ENCODE peak calls at places on chromosomes 4 and X, in four cellular contexts. One of them, this sample, is unnamed.

GRCh38 chrX:42524374-42524773 is 253.6 kb downstream of the PPP1R2C start:
- DNase-seq in HepG2: no peak
- DNase-seq in WTC11: no peak
- DNase-seq in GM12878: no peak
- DNase-seq in this sample: no peak

GRCh38 chrX:2427737-2428136 is 73.0 kb downstream of the DHRSX start:
- DNase-seq in HepG2: no peak
- DNase-seq in WTC11: no peak
- DNase-seq in GM12878: no peak
- DNase-seq in this sample: no peak

GRCh38 chrX:115948018-115948923 is 222.3 kb upstream of the AGTR2 start:
- DNase-seq in HepG2: peak; percentile 47
- DNase-seq in WTC11: no peak
- DNase-seq in GM12878: peak; percentile 41
- DNase-seq in this sample: no peak

GRCh38 chr4:27176400-27176799 is 315.8 kb downstream of the STIM2 start:
- DNase-seq in HepG2: peak; percentile 14
- DNase-seq in WTC11: peak; percentile 43
- DNase-seq in GM12878: no peak
- DNase-seq in this sample: no peak

GRCh38 chr4:146545102-146545501 is 23.4 kb upstream of the SLC10A7 start:
- DNase-seq in HepG2: peak; percentile 27
- DNase-seq in WTC11: peak; percentile 28
- DNase-seq in GM12878: no peak
- DNase-seq in this sample: peak; percentile 33

GRCh38 chr4:85127653-85128052 is 161.2 kb upstream of the WDFY3 start:
- DNase-seq in HepG2: peak; percentile 34
- DNase-seq in WTC11: peak; percentile 64
- DNase-seq in GM12878: no peak
- DNase-seq in this sample: peak; percentile 52

GRCh38 chrX:110310896-110311295 is 7.0 kb downstream of the AMMECR1 start:
- DNase-seq in HepG2: no peak
- DNase-seq in WTC11: no peak
- DNase-seq in GM12878: no peak
- DNase-seq in this sample: no peak

GRCh38 chr4:138816883-138817282 is 198.7 kb upstream of the NOCT start:
- DNase-seq in HepG2: no peak
- DNase-seq in WTC11: no peak
- DNase-seq in GM12878: no peak
- DNase-seq in this sample: no peak

GRCh38 chrX:15960237-15960636 is 105.6 kb upstream of the AP1S2 start:
- DNase-seq in HepG2: no peak
- DNase-seq in WTC11: no peak
- DNase-seq in GM12878: no peak
- DNase-seq in this sample: no peak

GRCh38 chr4:170243662-170244288 is 154.0 kb upstream of the AADAT start:
- DNase-seq in HepG2: no peak
- DNase-seq in WTC11: no peak
- DNase-seq in GM12878: no peak
- DNase-seq in this sample: no peak

GRCh38 chr4:107600456-107600855 is 119.6 kb downstream of the PAPSS1 start:
- DNase-seq in HepG2: no peak
- DNase-seq in WTC11: no peak
- DNase-seq in GM12878: no peak
- DNase-seq in this sample: no peak

GRCh38 chrX:1554469-1555210 is 17.7 kb upstream of the P2RY8 start:
- DNase-seq in HepG2: no peak
- DNase-seq in WTC11: no peak
- DNase-seq in GM12878: no peak
- DNase-seq in this sample: no peak

GRCh38 chr4:82718067-82718935 is 80.3 kb downstream of the SCD5 start:
- DNase-seq in HepG2: peak; percentile 9
- DNase-seq in WTC11: no peak
- DNase-seq in GM12878: no peak
- DNase-seq in this sample: no peak

GRCh38 chr4:86551387-86551786 is 42.7 kb upstream of the PTPN13 start:
- DNase-seq in HepG2: no peak
- DNase-seq in WTC11: no peak
- DNase-seq in GM12878: no peak
- DNase-seq in this sample: no peak

GRCh38 chr4:55116450-55116849 is 8.9 kb downstream of the KDR start:
- DNase-seq in HepG2: no peak
- DNase-seq in WTC11: no peak
- DNase-seq in GM12878: no peak
- DNase-seq in this sample: no peak

GRCh38 chr4:47145630-47146029 is 114.3 kb downstream of the GABRB1 start:
- DNase-seq in HepG2: peak; percentile 1
- DNase-seq in WTC11: no peak
- DNase-seq in GM12878: peak; percentile 41
- DNase-seq in this sample: no peak
- TF ChIP-seq ESRRA in HepG2: no peak
- TF ChIP-seq ESRRA in WTC11: no peak
- TF ChIP-seq ESRRA in GM12878: no peak
- TF ChIP-seq ESRRA in this sample: no peak

GRCh38 chrX:141732031-141732430 is 33.5 kb upstream of the SPANXD start:
- DNase-seq in HepG2: no peak
- DNase-seq in WTC11: no peak
- DNase-seq in GM12878: no peak
- DNase-seq in this sample: no peak
- TF ChIP-seq ESRRA in HepG2: no peak
- TF ChIP-seq ESRRA in WTC11: no peak
- TF ChIP-seq ESRRA in GM12878: no peak
- TF ChIP-seq ESRRA in this sample: no peak

DNA sequence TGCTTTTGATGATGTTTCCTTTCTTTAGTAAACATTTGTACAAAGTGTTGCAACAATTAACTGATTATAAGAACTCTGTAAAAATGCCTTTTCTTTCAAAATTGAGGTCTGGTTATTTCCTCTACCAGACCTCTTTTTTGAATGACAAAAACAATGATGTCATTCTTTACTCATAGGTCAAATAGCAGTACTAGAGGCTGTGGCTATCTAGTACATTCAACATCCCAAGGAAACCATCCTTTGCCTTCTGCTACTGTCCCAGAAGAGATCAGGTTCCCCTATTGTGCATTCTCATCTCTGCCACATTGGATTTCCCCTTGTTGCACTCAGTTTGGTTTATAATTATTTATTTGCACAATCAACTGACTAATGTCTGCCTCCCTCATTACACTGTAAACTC is 19.1 kb upstream of the MAD2L1 start:
- DNase-seq in HepG2: no peak
- DNase-seq in WTC11: no peak
- DNase-seq in GM12878: no peak
- DNase-seq in this sample: no peak
- TF ChIP-seq ESRRA in HepG2: no peak
- TF ChIP-seq ESRRA in WTC11: no peak
- TF ChIP-seq ESRRA in GM12878: no peak
- TF ChIP-seq ESRRA in this sample: no peak

DNA sequence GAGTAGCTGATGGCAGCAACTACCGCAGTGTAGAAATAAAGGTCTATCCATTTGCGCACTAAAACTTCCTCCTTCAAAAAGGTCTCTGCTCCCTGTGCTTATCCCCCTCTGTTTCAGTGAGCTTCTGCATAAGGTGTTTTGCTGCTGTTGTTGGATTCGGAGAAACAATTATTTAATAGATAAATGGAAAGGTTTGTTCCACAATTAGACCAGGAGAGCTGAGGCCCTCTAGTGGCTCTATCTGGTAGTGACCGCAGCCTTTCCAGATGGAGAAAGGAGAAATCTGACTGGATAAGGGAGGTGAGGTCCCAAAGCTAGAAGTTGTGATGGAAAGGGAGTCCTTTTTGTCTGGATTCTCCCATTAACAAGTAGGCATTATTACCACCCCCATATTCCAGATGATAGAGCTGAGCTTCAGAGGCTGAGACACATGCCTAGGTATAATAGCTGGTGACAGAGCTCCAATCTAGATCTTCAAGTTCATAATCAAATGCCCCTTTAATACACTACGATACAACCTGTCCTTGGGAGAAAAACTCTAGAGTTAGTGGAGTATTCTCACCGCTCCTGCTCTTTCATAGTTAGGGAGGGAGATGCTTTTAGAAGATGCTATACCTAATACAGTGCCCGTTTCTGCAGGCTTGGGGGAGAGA is 5.1 kb upstream of the GABRQ start:
- DNase-seq in HepG2: peak; percentile 8
- DNase-seq in WTC11: peak; percentile 62
- DNase-seq in GM12878: no peak
- DNase-seq in this sample: peak; percentile 26
- TF ChIP-seq ESRRA in HepG2: no peak
- TF ChIP-seq ESRRA in WTC11: no peak
- TF ChIP-seq ESRRA in GM12878: no peak
- TF ChIP-seq ESRRA in this sample: no peak

GRCh38 chrX:3451566-3451965 is 105.1 kb upstream of the MXRA5 start:
- DNase-seq in HepG2: no peak
- DNase-seq in WTC11: no peak
- DNase-seq in GM12878: no peak
- DNase-seq in this sample: no peak

GRCh38 chrX:3448563-3448962 is 102.1 kb upstream of the MXRA5 start:
- DNase-seq in HepG2: no peak
- DNase-seq in WTC11: no peak
- DNase-seq in GM12878: no peak
- DNase-seq in this sample: no peak

DNA sequence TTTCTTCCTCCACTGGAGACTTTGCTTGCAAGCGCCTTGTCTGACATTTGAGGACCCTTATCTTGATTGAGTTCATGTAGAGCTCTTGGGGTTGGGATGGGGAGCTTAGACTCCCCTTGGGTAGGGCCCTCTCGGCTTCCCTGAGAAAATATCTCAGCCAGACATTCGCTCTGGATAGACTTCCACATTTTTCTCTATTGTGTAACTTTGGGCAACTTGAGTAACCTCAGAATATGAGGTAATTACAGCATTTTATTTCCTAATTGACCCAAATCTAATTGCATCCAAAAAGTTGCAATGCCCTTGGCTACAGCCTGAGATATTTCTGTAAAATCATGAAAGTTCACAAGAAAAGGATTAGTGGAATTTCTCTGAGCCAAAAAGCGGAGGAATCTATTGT is 102.8 kb upstream of the MXRA5 start:
- DNase-seq in HepG2: no peak
- DNase-seq in WTC11: no peak
- DNase-seq in GM12878: no peak
- DNase-seq in this sample: no peak
- TF ChIP-seq ESRRA in HepG2: no peak
- TF ChIP-seq ESRRA in WTC11: no peak
- TF ChIP-seq ESRRA in GM12878: no peak
- TF ChIP-seq ESRRA in this sample: no peak

GRCh38 chr4:12691168-12691567 is 793.0 kb downstream of the RAB28 start:
- DNase-seq in HepG2: no peak
- DNase-seq in WTC11: no peak
- DNase-seq in GM12878: no peak
- DNase-seq in this sample: no peak
- TF ChIP-seq ESRRA in HepG2: no peak
- TF ChIP-seq ESRRA in WTC11: no peak
- TF ChIP-seq ESRRA in GM12878: no peak
- TF ChIP-seq ESRRA in this sample: no peak

GRCh38 chr4:67604029-67604381 is 45.5 kb downstream of the STAP1 start:
- DNase-seq in HepG2: no peak
- DNase-seq in WTC11: no peak
- DNase-seq in GM12878: no peak
- DNase-seq in this sample: no peak
- TF ChIP-seq ESRRA in HepG2: no peak
- TF ChIP-seq ESRRA in WTC11: no peak
- TF ChIP-seq ESRRA in GM12878: no peak
- TF ChIP-seq ESRRA in this sample: no peak